ENCODE peak calls at places on chromosomes 13 and 19, in four cellular contexts. L is IMR-90, Z is fibroblast of lung, F is mesenchymal stem cell. M is an unnamed sample.

GRCh38 chr19:31497709-31498108 is 148.5 kb upstream of the TSHZ3 start:
- DNase-seq in L (no peak), Z (no peak), F (no peak), M (no peak)

GRCh38 chr13:50309872-50310594 is 294.8 kb downstream of the KCNRG start:
- DNase-seq in L (no peak), Z (peak; percentile 29), F (peak; percentile 16), M (no peak)

GRCh38 chr19:44808463-44809371 is at the start of gene BCAM:
- DNase-seq in L (peak; percentile 54), F (peak; percentile 73), Z (peak; percentile 64), M (peak; percentile 75)

GRCh38 chr13:95833713-95834112 is 156.8 kb downstream of the DNAJC3 start:
- DNase-seq in Z (peak; percentile 29), L (peak; percentile 11), F (peak; percentile 39), M (peak; percentile 42)

GRCh38 chr19:50046649-50047503 is 21.1 kb downstream of the ZNF473 start:
- DNase-seq in F (no peak), L (peak; percentile 18), Z (no peak), M (peak; percentile 71)

GRCh38 chr19:51019544-51019925 is at the start of gene KLK10:
- DNase-seq in L (no peak), Z (no peak), F (no peak), M (no peak)

GRCh38 chr19:45057444-45057843 is 18.6 kb downstream of the CLASRP start:
- DNase-seq in L (no peak), Z (no peak), F (no peak), M (no peak)

GRCh38 chr13:110323172-110323851 is 16.2 kb downstream of the COL4A2 start:
- DNase-seq in Z (peak; percentile 96), F (peak; percentile 81), L (peak; percentile 96), M (peak; percentile 86)

GRCh38 chr19:28296506-28296905 is 916.4 kb downstream of the UQCRFS1 start:
- DNase-seq in Z (peak; percentile 68), L (no peak), F (no peak), M (peak; percentile 90)

GRCh38 chr13:75666646-75667351 is 30.7 kb downstream of the LMO7 start:
- DNase-seq in F (peak; percentile 59), Z (peak; percentile 78), L (peak; percentile 79), M (peak; percentile 58)

GRCh38 chr19:7213628-7214328 is 80.4 kb downstream of the INSR start:
- DNase-seq in F (no peak), L (no peak), Z (no peak), M (no peak)

GRCh38 chr19:919157-920050 is 2.3 kb downstream of the KISS1R start:
- DNase-seq in Z (no peak), L (no peak), F (no peak), M (no peak)

GRCh38 chr13:73767191-73767741 is 366.9 kb downstream of the KLF12 start:
- DNase-seq in L (peak; percentile 70), F (peak; percentile 72), Z (peak; percentile 45), M (no peak)
- H3K9ac ChIP-seq in L (no peak overlapping the region), F (no peak overlapping the region), Z (no peak overlapping the region), M (no peak overlapping the region)

DNA sequence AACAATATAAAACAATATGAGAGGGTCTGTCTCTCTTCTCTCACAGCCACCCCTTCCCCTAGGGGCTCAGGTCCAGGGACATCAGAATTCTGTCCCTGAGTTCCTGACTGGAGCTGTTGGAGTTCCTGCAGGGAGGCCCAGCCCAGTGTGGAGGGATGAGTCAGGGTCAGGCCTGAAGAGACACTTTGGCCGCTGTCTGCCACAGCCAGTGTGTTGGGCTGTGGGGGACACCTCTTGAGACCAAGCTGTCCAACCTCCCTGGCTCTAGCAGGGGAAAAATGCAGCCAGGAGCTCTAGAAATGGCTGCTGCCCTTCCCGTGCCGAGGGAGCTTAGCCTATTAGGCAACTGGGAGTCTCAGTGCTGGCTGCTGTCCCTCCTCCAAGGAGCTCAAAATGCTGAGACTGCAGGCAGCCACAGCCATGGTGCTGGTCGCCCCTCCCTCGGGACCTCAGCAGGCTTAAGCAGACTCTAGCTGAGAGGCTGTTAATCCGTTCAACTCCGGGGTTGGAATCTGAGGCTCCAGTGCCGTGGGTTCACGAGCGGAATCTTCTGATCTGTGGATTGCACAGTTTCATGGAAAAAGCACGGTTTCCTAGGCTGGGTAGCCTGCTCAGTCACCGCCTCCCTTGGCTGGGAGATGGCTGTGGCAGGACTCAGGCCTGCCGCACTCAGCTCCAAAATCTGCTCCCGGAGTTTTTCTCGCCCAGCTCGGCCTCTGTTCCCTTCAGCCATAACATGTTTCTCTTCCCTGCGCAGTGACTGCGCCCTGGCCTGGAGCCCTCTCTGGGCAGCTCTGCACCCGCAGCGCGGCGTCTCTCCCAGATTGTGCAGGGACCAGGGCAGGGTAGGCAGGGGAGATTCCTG is 3.8 kb upstream of the ZNF626 start:
- DNase-seq in F (no peak), Z (peak; percentile 18), L (no peak), M (peak; percentile 35)
- H3K9ac ChIP-seq in F (peak overlapping the region; percentile 38), Z (no peak overlapping the region), L (no peak overlapping the region), M (no peak overlapping the region)

GRCh38 chr13:99978781-99979452 is 2.7 kb upstream of the ZIC2 start:
- DNase-seq in F (no peak), Z (no peak), L (no peak), M (no peak)
- H3K9ac ChIP-seq in F (no peak overlapping the region), Z (no peak overlapping the region), L (no peak overlapping the region), M (no peak overlapping the region)

DNA sequence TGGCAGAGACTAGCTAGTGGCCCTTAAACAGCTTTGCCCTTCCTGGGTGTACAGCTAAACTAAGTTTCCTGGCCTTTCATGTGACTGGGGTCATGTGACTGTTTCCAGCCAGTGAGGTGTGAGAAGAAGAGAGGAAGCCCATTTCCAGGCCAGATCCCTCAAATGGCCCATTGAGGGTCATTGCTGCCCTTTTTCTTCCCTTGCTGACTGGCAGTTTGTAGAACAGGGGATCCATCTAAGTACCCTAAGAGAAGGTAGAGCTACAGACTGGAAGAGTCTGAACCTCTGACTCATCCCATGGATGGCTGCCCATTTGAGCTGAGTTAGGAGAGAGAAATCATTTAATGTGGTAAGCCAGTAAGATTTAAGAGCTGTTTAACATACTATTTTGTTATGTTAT is 2.8 kb downstream of the SWSAP1 start:
- DNase-seq in Z (peak; percentile 91), F (peak; percentile 78), L (peak; percentile 94), M (peak; percentile 87)
- H3K9ac ChIP-seq in Z (no peak overlapping the region), F (peak overlapping the region; percentile 26), L (no peak overlapping the region), M (no peak overlapping the region)

DNA sequence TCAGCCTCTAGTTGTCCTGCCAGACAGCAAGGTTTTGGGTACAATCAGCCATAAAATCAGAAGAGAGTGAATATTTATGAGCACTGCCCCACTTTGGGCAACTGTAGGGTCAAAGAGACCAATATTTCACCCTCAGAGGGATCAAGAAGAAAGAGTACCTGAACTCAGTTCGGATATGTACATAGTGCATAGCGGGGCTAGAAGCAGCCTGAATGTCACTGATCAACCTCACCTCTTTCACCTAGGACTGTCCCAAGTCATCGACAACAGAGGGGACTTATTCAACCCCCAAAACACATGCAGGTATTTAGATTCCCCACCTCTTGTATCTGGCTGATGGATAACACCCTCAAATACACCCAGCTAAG is 446.9 kb downstream of the COG6 start:
- DNase-seq in Z (no peak), F (no peak), L (no peak), M (no peak)
- H3K9ac ChIP-seq in Z (no peak overlapping the region), F (no peak overlapping the region), L (no peak overlapping the region), M (no peak overlapping the region)

GRCh38 chr13:83691966-83692365 is 190.3 kb downstream of the SLITRK1 start:
- DNase-seq in F (no peak), Z (peak; percentile 44), L (no peak), M (peak; percentile 7)
- H3K9ac ChIP-seq in F (no peak overlapping the region), Z (no peak overlapping the region), L (no peak overlapping the region), M (no peak overlapping the region)

GRCh38 chr13:62510906-62511655 is 1095.4 kb upstream of the PCDH20 start:
- DNase-seq in F (peak; percentile 25), Z (no peak), L (no peak), M (no peak)
- H3K9ac ChIP-seq in F (no peak overlapping the region), Z (no peak overlapping the region), L (no peak overlapping the region), M (no peak overlapping the region)